ENCODE peak calls at places on chromosomes 5 and 9, in seven cellular contexts. One of them, this sample, is unnamed.
A peak's percentile ranks its signal among the peaks of the same experiment; 100 is the strongest.

GRCh38 chr9:82475584-82476328 is 487.2 kb downstream of the SPATA31D1 start:
- DNase-seq in A549: no peak
- DNase-seq in psoas muscle: no peak
- DNase-seq in dorsolateral prefrontal cortex: no peak
- DNase-seq in CD8-positive, alpha-beta T cell: no peak
- DNase-seq in kidney: no peak
- DNase-seq in breast epithelium: no peak
- DNase-seq in this sample: no peak

GRCh38 chr9:108665856-108666784 is 189.7 kb downstream of the ACTL7B start:
- DNase-seq in A549: no peak
- DNase-seq in psoas muscle: no peak
- DNase-seq in dorsolateral prefrontal cortex: no peak
- DNase-seq in CD8-positive, alpha-beta T cell: no peak
- DNase-seq in kidney: no peak
- DNase-seq in breast epithelium: no peak
- DNase-seq in this sample: no peak

GRCh38 chr9:16202913-16203734 is 650.3 kb downstream of the CCDC171 start:
- DNase-seq in A549: peak; percentile 90
- DNase-seq in psoas muscle: no peak
- DNase-seq in dorsolateral prefrontal cortex: no peak
- DNase-seq in CD8-positive, alpha-beta T cell: no peak
- DNase-seq in kidney: no peak
- DNase-seq in breast epithelium: no peak
- DNase-seq in this sample: peak; percentile 64

GRCh38 chr5:169637856-169638190 is 748 bp downstream of the DOCK2 start:
- DNase-seq in A549: no peak
- DNase-seq in psoas muscle: no peak
- DNase-seq in dorsolateral prefrontal cortex: no peak
- DNase-seq in CD8-positive, alpha-beta T cell: peak; percentile 76
- DNase-seq in kidney: no peak
- DNase-seq in breast epithelium: no peak
- DNase-seq in this sample: no peak

GRCh38 chr5:149767278-149767550 is 37.1 kb downstream of the PPARGC1B start:
- DNase-seq in A549: no peak
- DNase-seq in psoas muscle: no peak
- DNase-seq in dorsolateral prefrontal cortex: no peak
- DNase-seq in CD8-positive, alpha-beta T cell: no peak
- DNase-seq in kidney: no peak
- DNase-seq in breast epithelium: no peak
- DNase-seq in this sample: no peak

GRCh38 chr5:142057697-142058056 is 44.9 kb upstream of the GNPDA1 start:
- DNase-seq in A549: no peak
- DNase-seq in psoas muscle: no peak
- DNase-seq in dorsolateral prefrontal cortex: no peak
- DNase-seq in CD8-positive, alpha-beta T cell: no peak
- DNase-seq in kidney: no peak
- DNase-seq in breast epithelium: no peak
- DNase-seq in this sample: no peak

GRCh38 chr5:176716320-176716719 is 69.0 kb downstream of the TSPAN17 start:
- DNase-seq in A549: peak; percentile 35
- DNase-seq in psoas muscle: no peak
- DNase-seq in dorsolateral prefrontal cortex: peak; percentile 40
- DNase-seq in CD8-positive, alpha-beta T cell: no peak
- DNase-seq in kidney: no peak
- DNase-seq in breast epithelium: no peak
- DNase-seq in this sample: no peak

GRCh38 chr5:51392689-51393199 is 9.5 kb downstream of the ISL1 start:
- DNase-seq in A549: no peak
- DNase-seq in psoas muscle: no peak
- DNase-seq in dorsolateral prefrontal cortex: no peak
- DNase-seq in CD8-positive, alpha-beta T cell: no peak
- DNase-seq in kidney: no peak
- DNase-seq in breast epithelium: no peak
- DNase-seq in this sample: peak; percentile 73

GRCh38 chr5:159456722-159457462 is 126.6 kb upstream of the IL12B start:
- DNase-seq in A549: peak; percentile 35
- DNase-seq in psoas muscle: no peak
- DNase-seq in dorsolateral prefrontal cortex: no peak
- DNase-seq in CD8-positive, alpha-beta T cell: peak; percentile 16
- DNase-seq in kidney: no peak
- DNase-seq in breast epithelium: no peak
- DNase-seq in this sample: peak; percentile 36

GRCh38 chr9:110180713-110181434 is 27.1 kb downstream of the C9orf152 start:
- DNase-seq in A549: peak; percentile 50
- DNase-seq in psoas muscle: no peak
- DNase-seq in dorsolateral prefrontal cortex: no peak
- DNase-seq in CD8-positive, alpha-beta T cell: no peak
- DNase-seq in kidney: no peak
- DNase-seq in breast epithelium: no peak
- DNase-seq in this sample: no peak

GRCh38 chr5:90866915-90867715 is 308.5 kb downstream of the ADGRV1 start:
- DNase-seq in A549: peak; percentile 48
- DNase-seq in psoas muscle: no peak
- DNase-seq in dorsolateral prefrontal cortex: no peak
- DNase-seq in CD8-positive, alpha-beta T cell: no peak
- DNase-seq in kidney: no peak
- DNase-seq in breast epithelium: no peak
- DNase-seq in this sample: no peak

GRCh38 chr9:112531666-112532282 is 45.1 kb downstream of the KIAA1958 start:
- DNase-seq in A549: no peak
- DNase-seq in psoas muscle: no peak
- DNase-seq in dorsolateral prefrontal cortex: no peak
- DNase-seq in CD8-positive, alpha-beta T cell: no peak
- DNase-seq in kidney: no peak
- DNase-seq in breast epithelium: no peak
- DNase-seq in this sample: no peak

GRCh38 chr9:93574900-93575705 is 1.3 kb upstream of the PHF2 start:
- DNase-seq in A549: no peak
- DNase-seq in psoas muscle: no peak
- DNase-seq in dorsolateral prefrontal cortex: peak; percentile 22
- DNase-seq in CD8-positive, alpha-beta T cell: peak; percentile 8
- DNase-seq in kidney: no peak
- DNase-seq in breast epithelium: no peak
- DNase-seq in this sample: peak; percentile 69

GRCh38 chr5:177495243-177496060 is 2.0 kb downstream of the PDLIM7 start:
- DNase-seq in A549: peak; percentile 72
- DNase-seq in psoas muscle: peak; percentile 74
- DNase-seq in dorsolateral prefrontal cortex: no peak
- DNase-seq in CD8-positive, alpha-beta T cell: no peak
- DNase-seq in kidney: peak; percentile 95
- DNase-seq in breast epithelium: no peak
- DNase-seq in this sample: peak; percentile 96

GRCh38 chr5:109907189-109907588 is 217.5 kb downstream of the MAN2A1 start:
- DNase-seq in A549: no peak
- DNase-seq in psoas muscle: no peak
- DNase-seq in dorsolateral prefrontal cortex: no peak
- DNase-seq in CD8-positive, alpha-beta T cell: no peak
- DNase-seq in kidney: no peak
- DNase-seq in breast epithelium: no peak
- DNase-seq in this sample: no peak

GRCh38 chr5:179800696-179801201 is 5.9 kb downstream of the MGAT4B start:
- DNase-seq in A549: no peak
- DNase-seq in psoas muscle: no peak
- DNase-seq in dorsolateral prefrontal cortex: no peak
- DNase-seq in CD8-positive, alpha-beta T cell: no peak
- DNase-seq in kidney: peak; percentile 65
- DNase-seq in breast epithelium: no peak
- DNase-seq in this sample: no peak

GRCh38 chr5:58261605-58262004 is 198.3 kb downstream of the PLK2 start:
- DNase-seq in A549: no peak
- DNase-seq in psoas muscle: no peak
- DNase-seq in dorsolateral prefrontal cortex: no peak
- DNase-seq in CD8-positive, alpha-beta T cell: no peak
- DNase-seq in kidney: no peak
- DNase-seq in breast epithelium: no peak
- DNase-seq in this sample: no peak

GRCh38 chr5:81606150-81606549 is 144.7 kb downstream of the SSBP2 start:
- DNase-seq in A549: no peak
- DNase-seq in psoas muscle: no peak
- DNase-seq in dorsolateral prefrontal cortex: no peak
- DNase-seq in CD8-positive, alpha-beta T cell: no peak
- DNase-seq in kidney: no peak
- DNase-seq in breast epithelium: no peak
- DNase-seq in this sample: peak; percentile 65
- TF ChIP-seq CTCF in A549: no peak
- TF ChIP-seq CTCF in psoas muscle: no peak
- TF ChIP-seq CTCF in dorsolateral prefrontal cortex: no peak
- TF ChIP-seq CTCF in CD8-positive, alpha-beta T cell: no peak
- TF ChIP-seq CTCF in kidney: no peak
- TF ChIP-seq CTCF in breast epithelium: no peak
- TF ChIP-seq CTCF in this sample: no peak

GRCh38 chr5:181149355-181149754 is 2.0 kb downstream of the OR2V2 start:
- DNase-seq in A549: no peak
- DNase-seq in psoas muscle: no peak
- DNase-seq in dorsolateral prefrontal cortex: no peak
- DNase-seq in CD8-positive, alpha-beta T cell: no peak
- DNase-seq in kidney: no peak
- DNase-seq in breast epithelium: no peak
- DNase-seq in this sample: no peak
- H3K27ac ChIP-seq in A549: no peak overlapping the region
- H3K27ac ChIP-seq in psoas muscle: no peak overlapping the region
- H3K27ac ChIP-seq in dorsolateral prefrontal cortex: no peak overlapping the region
- H3K27ac ChIP-seq in CD8-positive, alpha-beta T cell: no peak overlapping the region
- H3K27ac ChIP-seq in kidney: no peak overlapping the region
- H3K27ac ChIP-seq in breast epithelium: no peak overlapping the region
- H3K27ac ChIP-seq in this sample: no peak overlapping the region

GRCh38 chr5:167315762-167316161 is 975.7 kb upstream of the WWC1 start:
- DNase-seq in A549: no peak
- DNase-seq in psoas muscle: no peak
- DNase-seq in dorsolateral prefrontal cortex: no peak
- DNase-seq in CD8-positive, alpha-beta T cell: no peak
- DNase-seq in kidney: no peak
- DNase-seq in breast epithelium: no peak
- DNase-seq in this sample: no peak

GRCh38 chr5:167319243-167319642 is 972.2 kb upstream of the WWC1 start:
- DNase-seq in A549: no peak
- DNase-seq in psoas muscle: no peak
- DNase-seq in dorsolateral prefrontal cortex: no peak
- DNase-seq in CD8-positive, alpha-beta T cell: no peak
- DNase-seq in kidney: no peak
- DNase-seq in breast epithelium: no peak
- DNase-seq in this sample: no peak

DNA sequence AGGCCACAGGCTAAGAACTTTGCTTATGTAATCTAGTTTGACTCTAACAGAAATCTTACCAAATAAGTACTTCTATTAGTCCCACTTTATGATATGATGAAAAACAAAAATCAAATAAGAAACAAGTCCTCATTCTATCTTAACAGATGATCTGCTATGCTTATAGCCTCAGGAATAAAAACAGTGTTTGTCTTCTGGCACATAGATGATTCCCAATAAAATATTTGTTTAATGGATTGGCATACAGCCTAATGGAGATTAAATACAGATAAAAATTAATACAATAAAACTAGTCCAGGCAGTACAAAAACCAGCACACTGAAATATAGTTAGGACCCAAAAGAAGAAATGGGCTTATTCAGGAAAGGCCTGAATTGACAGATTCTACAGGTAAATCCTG is 971.4 kb upstream of the WWC1 start:
- DNase-seq in A549: no peak
- DNase-seq in psoas muscle: no peak
- DNase-seq in dorsolateral prefrontal cortex: no peak
- DNase-seq in CD8-positive, alpha-beta T cell: no peak
- DNase-seq in kidney: no peak
- DNase-seq in breast epithelium: no peak
- DNase-seq in this sample: no peak
- TF ChIP-seq CTCF in A549: no peak
- TF ChIP-seq CTCF in psoas muscle: no peak
- TF ChIP-seq CTCF in dorsolateral prefrontal cortex: no peak
- TF ChIP-seq CTCF in CD8-positive, alpha-beta T cell: no peak
- TF ChIP-seq CTCF in kidney: no peak
- TF ChIP-seq CTCF in breast epithelium: no peak
- TF ChIP-seq CTCF in this sample: no peak

GRCh38 chr5:28862860-28863196 is 1824.4 kb upstream of the CDH9 start:
- DNase-seq in A549: peak; percentile 7
- DNase-seq in psoas muscle: no peak
- DNase-seq in dorsolateral prefrontal cortex: no peak
- DNase-seq in CD8-positive, alpha-beta T cell: no peak
- DNase-seq in kidney: no peak
- DNase-seq in breast epithelium: no peak
- DNase-seq in this sample: no peak
- H3K27ac ChIP-seq in A549: no peak overlapping the region
- H3K27ac ChIP-seq in psoas muscle: no peak overlapping the region
- H3K27ac ChIP-seq in dorsolateral prefrontal cortex: no peak overlapping the region
- H3K27ac ChIP-seq in CD8-positive, alpha-beta T cell: no peak overlapping the region
- H3K27ac ChIP-seq in kidney: no peak overlapping the region
- H3K27ac ChIP-seq in breast epithelium: no peak overlapping the region
- H3K27ac ChIP-seq in this sample: no peak overlapping the region

GRCh38 chr9:78115073-78115472 is 83.5 kb upstream of the GNAQ start:
- DNase-seq in A549: peak; percentile 7
- DNase-seq in psoas muscle: no peak
- DNase-seq in dorsolateral prefrontal cortex: no peak
- DNase-seq in CD8-positive, alpha-beta T cell: no peak
- DNase-seq in kidney: no peak
- DNase-seq in breast epithelium: no peak
- DNase-seq in this sample: peak; percentile 48
- TF ChIP-seq CTCF in A549: peak; percentile 26
- TF ChIP-seq CTCF in psoas muscle: peak; percentile 6
- TF ChIP-seq CTCF in dorsolateral prefrontal cortex: peak; percentile 52
- TF ChIP-seq CTCF in CD8-positive, alpha-beta T cell: peak; percentile 38
- TF ChIP-seq CTCF in kidney: no peak
- TF ChIP-seq CTCF in breast epithelium: no peak
- TF ChIP-seq CTCF in this sample: peak; percentile 83

GRCh38 chr9:125815568-125815967 is 68.4 kb downstream of the PBX3 start:
- DNase-seq in A549: peak; percentile 23
- DNase-seq in psoas muscle: no peak
- DNase-seq in dorsolateral prefrontal cortex: no peak
- DNase-seq in CD8-positive, alpha-beta T cell: no peak
- DNase-seq in kidney: no peak
- DNase-seq in breast epithelium: no peak
- DNase-seq in this sample: no peak

GRCh38 chr9:125816321-125816720 is 69.1 kb downstream of the PBX3 start:
- DNase-seq in A549: no peak
- DNase-seq in psoas muscle: no peak
- DNase-seq in dorsolateral prefrontal cortex: no peak
- DNase-seq in CD8-positive, alpha-beta T cell: no peak
- DNase-seq in kidney: no peak
- DNase-seq in breast epithelium: no peak
- DNase-seq in this sample: no peak

GRCh38 chr9:125810161-125810560 is 63.0 kb downstream of the PBX3 start:
- DNase-seq in A549: peak; percentile 11
- DNase-seq in psoas muscle: no peak
- DNase-seq in dorsolateral prefrontal cortex: no peak
- DNase-seq in CD8-positive, alpha-beta T cell: no peak
- DNase-seq in kidney: no peak
- DNase-seq in breast epithelium: no peak
- DNase-seq in this sample: no peak

GRCh38 chr9:125807065-125807464 is 59.9 kb downstream of the PBX3 start:
- DNase-seq in A549: peak; percentile 12
- DNase-seq in psoas muscle: no peak
- DNase-seq in dorsolateral prefrontal cortex: no peak
- DNase-seq in CD8-positive, alpha-beta T cell: no peak
- DNase-seq in kidney: no peak
- DNase-seq in breast epithelium: no peak
- DNase-seq in this sample: no peak

DNA sequence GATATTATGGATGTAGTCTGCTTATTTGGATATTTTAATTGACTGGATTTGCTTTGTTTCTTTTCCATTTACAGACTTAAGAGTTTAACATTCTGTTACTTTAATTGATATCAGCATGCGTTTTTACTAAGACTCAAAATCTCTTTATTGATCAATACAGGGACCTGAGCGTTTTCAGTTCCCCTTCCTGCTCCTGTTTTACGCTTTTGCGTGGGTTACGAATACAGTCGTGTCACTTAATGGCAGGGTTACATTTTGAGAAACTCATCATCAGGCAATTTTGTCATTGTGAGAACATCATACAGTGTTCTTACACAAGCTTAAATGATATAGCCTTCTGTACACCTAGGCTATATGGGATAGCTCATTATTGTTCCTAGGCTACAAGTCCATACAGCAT is 65.2 kb downstream of the PBX3 start:
- DNase-seq in A549: no peak
- DNase-seq in psoas muscle: no peak
- DNase-seq in dorsolateral prefrontal cortex: no peak
- DNase-seq in CD8-positive, alpha-beta T cell: no peak
- DNase-seq in kidney: no peak
- DNase-seq in breast epithelium: no peak
- DNase-seq in this sample: no peak
- H3K27ac ChIP-seq in A549: no peak overlapping the region
- H3K27ac ChIP-seq in psoas muscle: no peak overlapping the region
- H3K27ac ChIP-seq in dorsolateral prefrontal cortex: no peak overlapping the region
- H3K27ac ChIP-seq in CD8-positive, alpha-beta T cell: no peak overlapping the region
- H3K27ac ChIP-seq in kidney: no peak overlapping the region
- H3K27ac ChIP-seq in breast epithelium: no peak overlapping the region
- H3K27ac ChIP-seq in this sample: no peak overlapping the region